ENCODE peak calls at places on chromosomes 6 and 20, in four cellular contexts. One of them, this sample, is unnamed.

GRCh38 chr20:20051767-20052073 is 546 bp downstream of the CRNKL1 start:
- DNase-seq in body of pancreas: no peak
- DNase-seq in A549: no peak
- DNase-seq in IMR-90: no peak
- DNase-seq in this sample: no peak

GRCh38 chr6:156780117-156780641 is 3.0 kb downstream of the ARID1B start:
- DNase-seq in body of pancreas: peak; percentile 53
- DNase-seq in A549: peak; percentile 78
- DNase-seq in IMR-90: peak; percentile 96
- DNase-seq in this sample: no peak

GRCh38 chr6:28764014-28764723 is 159.6 kb downstream of the TRIM27 start:
- DNase-seq in body of pancreas: no peak
- DNase-seq in A549: peak; percentile 57
- DNase-seq in IMR-90: no peak
- DNase-seq in this sample: no peak

GRCh38 chr6:41622210-41622990 is 15.9 kb upstream of the MDFI start:
- DNase-seq in body of pancreas: no peak
- DNase-seq in A549: no peak
- DNase-seq in IMR-90: no peak
- DNase-seq in this sample: no peak

GRCh38 chr6:112338310-112338709 is 8.8 kb upstream of the RFPL4B start:
- DNase-seq in A549: no peak
- DNase-seq in IMR-90: no peak
- DNase-seq in body of pancreas: no peak
- DNase-seq in this sample: no peak

GRCh38 chr20:4104045-4104444 is 88.7 kb upstream of the RNF24 start:
- DNase-seq in body of pancreas: no peak
- DNase-seq in A549: no peak
- DNase-seq in IMR-90: no peak
- DNase-seq in this sample: no peak

GRCh38 chr20:45924391-45925261 is 9.9 kb upstream of the PCIF1 start:
- DNase-seq in IMR-90: peak; percentile 61
- DNase-seq in A549: no peak
- DNase-seq in body of pancreas: no peak
- DNase-seq in this sample: peak; percentile 74

GRCh38 chr20:53879048-53879684 is 191.2 kb downstream of the BCAS1 start:
- DNase-seq in IMR-90: no peak
- DNase-seq in A549: no peak
- DNase-seq in body of pancreas: no peak
- DNase-seq in this sample: no peak

GRCh38 chr20:60135276-60135675 is 177.1 kb downstream of the CDH26 start:
- DNase-seq in A549: no peak
- DNase-seq in body of pancreas: no peak
- DNase-seq in IMR-90: no peak
- DNase-seq in this sample: no peak

GRCh38 chr6:81876977-81877376 is 124.5 kb upstream of the TENT5A start:
- DNase-seq in body of pancreas: no peak
- DNase-seq in A549: no peak
- DNase-seq in IMR-90: peak; percentile 30
- DNase-seq in this sample: no peak

GRCh38 chr6:39250507-39250906 is 21.2 kb upstream of the KCNK5 start:
- DNase-seq in body of pancreas: no peak
- DNase-seq in A549: no peak
- DNase-seq in IMR-90: no peak
- DNase-seq in this sample: no peak

GRCh38 chr6:37127961-37128862 is 41.7 kb upstream of the PIM1 start:
- DNase-seq in IMR-90: peak; percentile 74
- DNase-seq in A549: peak; percentile 48
- DNase-seq in body of pancreas: no peak
- DNase-seq in this sample: no peak

GRCh38 chr6:127737768-127738167 is 160.8 kb downstream of the C6orf58 start:
- DNase-seq in A549: no peak
- DNase-seq in IMR-90: peak; percentile 8
- DNase-seq in body of pancreas: no peak
- DNase-seq in this sample: no peak

GRCh38 chr6:160791981-160792418 is 90.0 kb downstream of the PLG start:
- DNase-seq in body of pancreas: no peak
- DNase-seq in IMR-90: no peak
- DNase-seq in A549: peak; percentile 23
- DNase-seq in this sample: no peak

GRCh38 chr6:143068001-143068400 is 7.3 kb downstream of the AIG1 start:
- DNase-seq in A549: no peak
- DNase-seq in body of pancreas: no peak
- DNase-seq in IMR-90: no peak
- DNase-seq in this sample: no peak

GRCh38 chr20:24891546-24892393 is 57.3 kb upstream of the CST7 start:
- DNase-seq in A549: no peak
- DNase-seq in IMR-90: no peak
- DNase-seq in body of pancreas: no peak
- DNase-seq in this sample: no peak

GRCh38 chr6:21103626-21104224 is 489.8 kb upstream of the SOX4 start:
- DNase-seq in body of pancreas: no peak
- DNase-seq in IMR-90: peak; percentile 52
- DNase-seq in A549: no peak
- DNase-seq in this sample: no peak

GRCh38 chr6:148508401-148509151 is 165.9 kb downstream of the SASH1 start:
- DNase-seq in body of pancreas: no peak
- DNase-seq in IMR-90: peak; percentile 83
- DNase-seq in A549: no peak
- DNase-seq in this sample: no peak

GRCh38 chr6:97901531-97901930 is 618.5 kb upstream of the MMS22L start:
- DNase-seq in IMR-90: no peak
- DNase-seq in A549: no peak
- DNase-seq in body of pancreas: no peak
- DNase-seq in this sample: no peak

GRCh38 chr20:43921227-43921780 is 6.7 kb downstream of the TOX2 start:
- DNase-seq in IMR-90: no peak
- DNase-seq in body of pancreas: no peak
- DNase-seq in A549: no peak
- DNase-seq in this sample: no peak

GRCh38 chr20:43975096-43975768 is 60.6 kb downstream of the TOX2 start:
- DNase-seq in IMR-90: peak; percentile 93
- DNase-seq in body of pancreas: no peak
- DNase-seq in A549: peak; percentile 55
- DNase-seq in this sample: no peak

GRCh38 chr6:332671-333070 is 40.4 kb downstream of the DUSP22 start:
- DNase-seq in body of pancreas: no peak
- DNase-seq in IMR-90: peak; percentile 70
- DNase-seq in A549: no peak
- DNase-seq in this sample: no peak

GRCh38 chr20:59747671-59748515 is 143.6 kb downstream of the PHACTR3 start:
- DNase-seq in body of pancreas: no peak
- DNase-seq in A549: no peak
- DNase-seq in IMR-90: no peak
- DNase-seq in this sample: no peak

GRCh38 chr6:44049163-44049988 is 77.9 kb downstream of the MRPL14 start:
- DNase-seq in IMR-90: peak; percentile 62
- DNase-seq in A549: no peak
- DNase-seq in body of pancreas: no peak
- DNase-seq in this sample: no peak

GRCh38 chr6:33979750-33980149 is 166.1 kb downstream of the GRM4 start:
- DNase-seq in body of pancreas: peak; percentile 1
- DNase-seq in A549: no peak
- DNase-seq in IMR-90: no peak
- DNase-seq in this sample: no peak
- TF ChIP-seq CTCF in body of pancreas: no peak
- TF ChIP-seq CTCF in A549: no peak
- TF ChIP-seq CTCF in IMR-90: no peak
- TF ChIP-seq CTCF in this sample: no peak

GRCh38 chr20:17646901-17647301 is 35.1 kb downstream of the RRBP1 start:
- DNase-seq in IMR-90: no peak
- DNase-seq in body of pancreas: no peak
- DNase-seq in A549: no peak
- DNase-seq in this sample: peak; percentile 31

GRCh38 chr20:17644451-17644850 is 37.6 kb downstream of the RRBP1 start:
- DNase-seq in A549: no peak
- DNase-seq in body of pancreas: peak; percentile 83
- DNase-seq in IMR-90: no peak
- DNase-seq in this sample: no peak

GRCh38 chr20:17646209-17646717 is 35.8 kb downstream of the RRBP1 start:
- DNase-seq in body of pancreas: peak; percentile 54
- DNase-seq in IMR-90: no peak
- DNase-seq in A549: no peak
- DNase-seq in this sample: peak; percentile 72

GRCh38 chr20:17645010-17645409 is 37.0 kb downstream of the RRBP1 start:
- DNase-seq in body of pancreas: no peak
- DNase-seq in A549: no peak
- DNase-seq in IMR-90: no peak
- DNase-seq in this sample: no peak

DNA sequence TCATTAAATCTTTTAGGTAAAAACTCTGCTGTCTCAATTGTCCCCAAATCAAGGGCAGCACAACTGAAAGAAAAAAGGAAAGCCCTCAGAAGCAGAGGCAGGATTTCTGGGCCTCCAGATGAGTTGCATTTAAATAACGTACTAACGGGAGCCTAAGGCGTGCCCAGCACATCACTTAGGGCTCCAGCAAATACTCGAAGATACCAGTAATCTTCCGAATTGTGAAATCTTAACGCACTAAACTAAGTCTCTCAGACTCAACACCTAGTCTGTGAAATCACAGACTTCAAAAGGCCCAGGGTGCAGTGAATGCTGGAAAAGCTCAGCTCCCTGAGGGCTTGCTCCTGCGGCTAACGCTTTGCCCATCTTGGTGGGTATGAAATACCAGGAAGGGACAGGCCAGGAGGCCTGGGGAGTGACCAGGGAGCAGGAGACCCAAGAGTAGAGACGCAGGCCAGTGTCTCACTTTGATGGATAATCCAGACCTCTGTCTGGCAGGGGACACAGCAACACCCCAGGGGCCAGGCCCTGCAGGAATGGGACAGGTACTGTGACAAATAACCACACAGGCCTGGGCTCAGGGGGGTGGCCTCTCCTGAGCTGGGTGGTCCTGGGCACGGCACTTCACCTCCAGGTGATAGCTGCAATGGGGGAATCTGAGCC is 36.4 kb downstream of the RRBP1 start:
- DNase-seq in A549: no peak
- DNase-seq in IMR-90: no peak
- DNase-seq in body of pancreas: no peak
- DNase-seq in this sample: peak; percentile 38
- H3K4me1 ChIP-seq in A549: peaks cover 6% of the 10 kb centered on the region
- H3K4me1 ChIP-seq in IMR-90: peaks cover 30% of the 10 kb centered on the region
- H3K4me1 ChIP-seq in body of pancreas: peaks cover 99% of the 10 kb centered on the region
- H3K4me1 ChIP-seq in this sample: peaks cover 44% of the 10 kb centered on the region

GRCh38 chr6:150072201-150072600 is 3.3 kb upstream of the ULBP3 start:
- DNase-seq in body of pancreas: peak; percentile 95
- DNase-seq in A549: peak; percentile 76
- DNase-seq in IMR-90: peak; percentile 16
- DNase-seq in this sample: no peak
- TF ChIP-seq POLR2A in body of pancreas: no peak
- TF ChIP-seq POLR2A in A549: no peak
- TF ChIP-seq POLR2A in IMR-90: no peak
- TF ChIP-seq POLR2A in this sample: no peak

GRCh38 chr20:22248052-22248667 is 336.2 kb downstream of the FOXA2 start:
- DNase-seq in body of pancreas: no peak
- DNase-seq in IMR-90: no peak
- DNase-seq in A549: peak; percentile 26
- DNase-seq in this sample: no peak
- TF ChIP-seq CTCF in body of pancreas: peak; percentile 10
- TF ChIP-seq CTCF in IMR-90: peak; percentile 30
- TF ChIP-seq CTCF in A549: peak; percentile 60
- TF ChIP-seq CTCF in this sample: no peak